ENCODE peak calls at places on chromosomes 13 and 19, in nine cellular contexts. G is hepatocyte; A is colonic mucosa; R is sigmoid colon; V is adrenal gland; P is CD4-positive, alpha-beta T cell; T is cardiac muscle cell; Q is GM23338; H is RWPE2. E is an unnamed sample.
A peak's percentile ranks its signal among the peaks of the same experiment; 100 is the strongest.

GRCh38 chr13:108963846-108964600 is 334.6 kb downstream of the MYO16 start:
- DNase-seq in G (no peak), A (no peak), R (no peak), V (no peak), P (no peak), T (no peak), Q (no peak), H (no peak), E (no peak)

GRCh38 chr13:37403776-37404497 is 194.6 kb downstream of the POSTN start:
- DNase-seq in G (no peak), A (no peak), R (no peak), V (no peak), P (no peak), T (no peak), Q (no peak), H (no peak), E (no peak)

GRCh38 chr19:41364546-41365391 is 820 bp upstream of the B9D2 start:
- DNase-seq in G (no peak), A (no peak), R (no peak), V (no peak), P (no peak), T (no peak), Q (no peak), H (no peak), E (no peak)

GRCh38 chr19:18672044-18672451 is 11.4 kb upstream of the CRTC1 start:
- DNase-seq in G (no peak), A (no peak), R (no peak), V (no peak), P (no peak), T (no peak), Q (peak; percentile 50), H (no peak), E (no peak)

GRCh38 chr13:63910406-63910957 is 2494.8 kb upstream of the PCDH20 start:
- DNase-seq in G (peak; percentile 7), A (no peak), R (no peak), V (no peak), P (no peak), T (no peak), Q (peak; percentile 70), H (no peak), E (no peak)

GRCh38 chr13:33893559-33893958 is 75.6 kb downstream of the RFC3 start:
- DNase-seq in G (no peak), A (no peak), R (no peak), V (no peak), P (no peak), T (no peak), Q (no peak), H (no peak), E (no peak)

GRCh38 chr19:11196406-11197287 is 698 bp downstream of the KANK2 start:
- DNase-seq in G (peak; percentile 72), A (peak; percentile 43), R (peak; percentile 78), V (no peak), P (no peak), T (peak; percentile 53), Q (peak; percentile 61), H (no peak), E (peak; percentile 63)

GRCh38 chr13:93420887-93421286 is 194.3 kb downstream of the GPC6 start:
- DNase-seq in G (no peak), A (no peak), R (no peak), V (no peak), P (no peak), T (no peak), Q (peak; percentile 23), H (no peak), E (no peak)

GRCh38 chr13:30045916-30046704 is 195.7 kb upstream of the UBL3 start:
- DNase-seq in G (no peak), A (no peak), R (no peak), V (no peak), P (no peak), T (no peak), Q (no peak), H (no peak), E (no peak)

GRCh38 chr13:63636231-63636993 is 2220.8 kb upstream of the PCDH20 start:
- DNase-seq in G (no peak), A (no peak), R (no peak), V (no peak), P (no peak), T (no peak), Q (peak; percentile 43), H (no peak), E (no peak)

GRCh38 chr13:111411186-111411858 is 90.9 kb downstream of the TEX29 start:
- DNase-seq in G (no peak), A (no peak), R (peak; percentile 12), V (no peak), P (no peak), T (no peak), Q (peak; percentile 22), H (no peak), E (no peak)

GRCh38 chr19:46069841-46070341 is 29.1 kb upstream of the IGFL4 start:
- DNase-seq in G (peak; percentile 69), A (no peak), R (no peak), V (no peak), P (no peak), T (no peak), Q (no peak), H (no peak), E (no peak)

DNA sequence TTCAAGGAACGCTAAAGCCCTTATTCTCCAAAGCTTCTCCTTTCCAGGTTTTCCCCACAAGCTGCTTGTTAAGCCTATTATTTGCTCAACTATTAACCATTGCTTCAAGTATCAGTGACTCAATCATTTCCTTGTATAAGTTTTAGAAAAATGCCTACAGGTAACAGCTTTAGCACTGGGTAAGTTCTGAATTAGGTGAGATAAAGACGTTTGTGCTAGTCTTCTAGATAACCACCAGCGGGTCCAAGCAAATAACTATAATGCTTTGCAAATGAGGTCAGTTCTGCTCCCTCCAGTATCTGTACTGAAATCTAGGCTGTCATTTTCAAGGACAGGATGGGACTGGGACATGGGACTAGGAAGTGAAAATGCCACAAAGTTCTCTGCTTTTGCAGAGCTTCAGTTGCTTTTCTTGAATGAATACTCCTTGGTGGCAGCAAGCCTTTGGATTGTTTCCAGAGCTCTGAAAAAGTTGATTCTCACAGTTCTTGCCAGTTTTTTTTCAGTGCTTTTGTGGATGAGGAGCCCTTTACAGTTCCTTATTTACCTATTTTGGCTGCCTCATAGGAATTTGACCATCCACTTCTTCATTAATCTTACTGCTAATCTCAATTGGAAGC is 1487.7 kb downstream of the EFNB2 start:
- DNase-seq in G (no peak), A (no peak), R (no peak), V (no peak), P (no peak), T (no peak), Q (no peak), H (no peak), E (no peak)
- H3K27ac ChIP-seq in G (no peak overlapping the region), A (no peak overlapping the region), R (no peak overlapping the region), V (no peak overlapping the region), P (no peak overlapping the region), T (no peak overlapping the region), Q (no peak overlapping the region), H (no peak overlapping the region), E (no peak overlapping the region)

GRCh38 chr13:42354246-42355117 is 82.5 kb downstream of the AKAP11 start:
- DNase-seq in G (peak; percentile 15), A (no peak), R (no peak), V (no peak), P (peak; percentile 38), T (peak; percentile 33), Q (peak; percentile 19), H (no peak), E (peak; percentile 35)
- TF ChIP-seq CTCF in G (peak; percentile 14), A (no peak), R (no peak), V (no peak), P (no peak), T (peak; percentile 40), Q (no peak), H (no peak), E (no peak)

DNA sequence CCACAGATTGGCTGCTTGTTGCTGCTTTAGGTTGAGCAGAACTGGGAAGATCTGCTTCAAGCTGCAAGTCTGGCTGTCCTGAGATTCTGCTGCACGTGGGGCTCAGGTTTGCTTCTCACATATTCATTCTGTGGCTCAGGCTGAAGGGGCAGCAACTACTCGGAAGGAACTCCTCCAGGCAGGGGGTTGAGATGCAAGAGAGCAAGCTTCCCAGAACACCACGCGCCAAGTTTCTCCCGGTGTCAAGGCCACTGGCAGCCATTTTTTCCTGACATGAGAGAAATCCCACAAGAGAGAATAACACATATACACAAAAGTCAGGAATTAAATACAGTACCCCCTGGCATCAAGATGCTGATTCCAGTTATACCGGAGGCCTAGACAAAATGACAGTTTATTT is 887.6 kb upstream of the SLC10A2 start:
- DNase-seq in G (no peak), A (no peak), R (no peak), V (no peak), P (no peak), T (no peak), Q (no peak), H (no peak), E (no peak)
- H3K27ac ChIP-seq in G (no peak overlapping the region), A (no peak overlapping the region), R (no peak overlapping the region), V (no peak overlapping the region), P (no peak overlapping the region), T (no peak overlapping the region), Q (no peak overlapping the region), H (no peak overlapping the region), E (no peak overlapping the region)

GRCh38 chr19:49801401-49801888 is 11.6 kb downstream of the FUZ start:
- DNase-seq in G (no peak), A (no peak), R (no peak), V (peak; percentile 89), P (no peak), T (no peak), Q (no peak), H (peak; percentile 58), E (no peak)

GRCh38 chr19:49798574-49798973 is 14.5 kb downstream of the FUZ start:
- DNase-seq in G (no peak), A (no peak), R (no peak), V (no peak), P (no peak), T (no peak), Q (no peak), H (no peak), E (no peak)

GRCh38 chr19:49799271-49799797 is 13.8 kb downstream of the FUZ start:
- DNase-seq in G (no peak), A (no peak), R (no peak), V (no peak), P (no peak), T (no peak), Q (no peak), H (no peak), E (peak; percentile 30)

GRCh38 chr19:49800771-49801170 is 12.3 kb downstream of the FUZ start:
- DNase-seq in G (no peak), A (no peak), R (no peak), V (no peak), P (no peak), T (no peak), Q (no peak), H (no peak), E (no peak)

GRCh38 chr19:49799798-49800376 is 13.2 kb downstream of the FUZ start:
- DNase-seq in G (no peak), A (no peak), R (no peak), V (no peak), P (peak; percentile 22), T (no peak), Q (peak; percentile 81), H (no peak), E (no peak)
- TF ChIP-seq CTCF in G (no peak), A (no peak), R (no peak), V (no peak), P (no peak), T (peak; percentile 7), Q (peak; percentile 53), H (no peak), E (no peak)

E was measured in Peyer's patch.